ENCODE peak calls at places on chromosomes 6 and 20, in seven cellular contexts. M is GM03348, N is fibroblast of pulmonary artery, F is AG10803, O is NCI-H1417, S is iPS-NIHi11, A is Panc1. G is an unnamed sample.
A peak's percentile ranks its signal among the peaks of the same experiment; 100 is the strongest.

GRCh38 chr20:16434087-16434664 is 139.1 kb downstream of the KIF16B start:
- DNase-seq in F (peak; percentile 10), A (peak; percentile 32), O (peak; percentile 3), M (peak; percentile 42), S (peak; percentile 73), N (peak; percentile 44), G (peak; percentile 45)

GRCh38 chr6:140366991-140367390 is 992.5 kb upstream of the CITED2 start:
- DNase-seq in A (no peak), F (peak; percentile 8), O (no peak), S (no peak), M (no peak), N (no peak), G (no peak)

GRCh38 chr20:63082308-63082938 is 75.7 kb upstream of the BHLHE23 start:
- DNase-seq in M (peak; percentile 89), S (peak; percentile 96), O (no peak), N (peak; percentile 40), A (no peak), F (peak; percentile 13), G (no peak)

GRCh38 chr6:142784344-142784743 is 160.6 kb downstream of the HIVEP2 start:
- DNase-seq in M (no peak), S (no peak), N (no peak), A (no peak), O (no peak), F (no peak), G (no peak)

GRCh38 chr6:149437212-149437611 is 37.1 kb downstream of the SUMO4 start:
- DNase-seq in O (no peak), N (no peak), S (no peak), M (no peak), A (no peak), F (no peak), G (no peak)

GRCh38 chr20:21505161-21505809 is 8.6 kb downstream of the NKX2-2 start:
- DNase-seq in F (peak; percentile 31), N (peak; percentile 51), S (peak; percentile 89), M (peak; percentile 84), O (peak; percentile 79), A (peak; percentile 10), G (peak; percentile 28)

GRCh38 chr20:42024653-42025052 is 406.5 kb upstream of the CHD6 start:
- DNase-seq in F (no peak), M (no peak), A (no peak), N (no peak), S (peak; percentile 70), O (no peak), G (no peak)

GRCh38 chr6:44057238-44057930 is 69.9 kb downstream of the MRPL14 start:
- DNase-seq in M (no peak), S (no peak), A (no peak), O (no peak), N (peak; percentile 57), F (peak; percentile 22), G (no peak)

GRCh38 chr6:13488015-13488895 is 855 bp upstream of the GFOD1 start:
- DNase-seq in A (no peak), S (peak; percentile 54), F (peak; percentile 56), O (peak; percentile 79), M (peak; percentile 48), N (peak; percentile 62), G (no peak)

GRCh38 chr6:41843178-41843577 is 52.0 kb downstream of the USP49 start:
- DNase-seq in N (no peak), F (no peak), O (no peak), S (no peak), A (no peak), M (no peak), G (no peak)

GRCh38 chr6:16414205-16414604 is 175.8 kb downstream of the GMPR start:
- DNase-seq in N (no peak), M (no peak), O (no peak), A (no peak), F (no peak), S (no peak), G (no peak)

GRCh38 chr6:91965872-91966271 is 1379.0 kb upstream of the MAP3K7 start:
- DNase-seq in A (no peak), S (no peak), N (no peak), F (no peak), M (no peak), O (no peak), G (no peak)

GRCh38 chr6:109411034-109411433 is 28.8 kb upstream of the CD164 start:
- DNase-seq in O (no peak), F (no peak), A (no peak), S (no peak), M (no peak), N (no peak), G (no peak)

GRCh38 chr6:89970609-89971337 is 76.5 kb downstream of the GJA10 start:
- DNase-seq in O (peak; percentile 87), A (no peak), F (peak; percentile 58), M (peak; percentile 82), N (peak; percentile 65), S (peak; percentile 51), G (peak; percentile 16)

GRCh38 chr6:41781302-41781711 is 725 bp downstream of the PRICKLE4 start:
- DNase-seq in M (no peak), S (no peak), O (no peak), F (no peak), A (no peak), N (no peak), G (no peak)

GRCh38 chr20:34927736-34928135 is 27.9 kb downstream of the GSS start:
- DNase-seq in S (no peak), F (no peak), N (no peak), O (no peak), A (no peak), M (no peak), G (no peak)

GRCh38 chr6:89941031-89941775 is 46.9 kb downstream of the GJA10 start:
- DNase-seq in N (no peak), F (peak; percentile 34), M (no peak), O (peak; percentile 76), S (no peak), A (no peak), G (no peak)

GRCh38 chr20:55974491-55975202 is 30.7 kb downstream of the CBLN4 start:
- DNase-seq in A (no peak), M (no peak), F (no peak), O (no peak), S (no peak), N (no peak), G (no peak)

GRCh38 chr6:52423971-52424381 is 3.8 kb downstream of the EFHC1 start:
- DNase-seq in S (no peak), M (peak; percentile 77), N (peak; percentile 93), F (peak; percentile 89), O (no peak), A (no peak), G (no peak)